ENCODE peak calls at places on chromosomes 2 and 18, in four cellular contexts. Q is H1, E is GM12878, X is K562. F is an unnamed sample.

GRCh38 chr2:467892-468630 is 180.2 kb upstream of the ALKAL2 start:
- DNase-seq in E (no peak), X (no peak), Q (no peak), F (no peak)

GRCh38 chr2:174681983-174682577 is 82.2 kb downstream of the CHRNA1 start:
- DNase-seq in E (no peak), X (no peak), Q (no peak), F (no peak)

GRCh38 chr2:178484245-178485041 is 4.2 kb downstream of the PLEKHA3 start:
- DNase-seq in E (no peak), X (no peak), Q (no peak), F (no peak)

GRCh38 chr2:37215255-37215654 is 16.1 kb downstream of the CEBPZ start:
- DNase-seq in Q (no peak), E (no peak), X (no peak), F (no peak)

GRCh38 chr2:9439536-9439935 is 16.1 kb downstream of the CPSF3 start:
- DNase-seq in X (no peak), E (no peak), Q (no peak), F (no peak)

GRCh38 chr2:69973335-69973735 is 11.9 kb upstream of the ASPRV1 start:
- DNase-seq in Q (no peak), X (peak; percentile 58), E (no peak), F (no peak)

GRCh38 chr2:146481629-146482028 is 1363.2 kb upstream of the ACVR2A start:
- DNase-seq in X (no peak), E (no peak), Q (no peak), F (no peak)

GRCh38 chr2:6667326-6667725 is 198.4 kb downstream of the CMPK2 start:
- DNase-seq in Q (no peak), X (no peak), E (no peak), F (no peak)

GRCh38 chr2:75525434-75526308 is 35.1 kb downstream of the EVA1A start:
- DNase-seq in E (no peak), Q (no peak), X (no peak), F (no peak)

GRCh38 chr18:23784811-23785245 is 95.6 kb downstream of the LAMA3 start:
- DNase-seq in Q (peak; percentile 10), X (no peak), E (no peak), F (no peak)

GRCh38 chr2:32422133-32422532 is 65.3 kb downstream of the BIRC6 start:
- DNase-seq in E (no peak), Q (no peak), X (no peak), F (no peak)

GRCh38 chr2:64781991-64782390 is 128.3 kb upstream of the SERTAD2 start:
- DNase-seq in E (no peak), X (no peak), Q (no peak), F (no peak)

GRCh38 chr2:33681333-33681732 is 82.2 kb upstream of the FAM98A start:
- DNase-seq in E (no peak), Q (no peak), X (no peak), F (no peak)

GRCh38 chr2:229714736-229715541 is 584 bp upstream of the DNER start:
- DNase-seq in E (no peak), Q (peak; percentile 56), X (peak; percentile 34), F (no peak)

GRCh38 chr2:66574701-66575624 is 140.0 kb downstream of the MEIS1 start:
- DNase-seq in E (no peak), Q (no peak), X (peak; percentile 52), F (no peak)

GRCh38 chr18:395481-396250 is 104.8 kb downstream of the COLEC12 start:
- DNase-seq in E (no peak), X (no peak), Q (no peak), F (no peak)

GRCh38 chr18:49193896-49194295 is 243.1 kb upstream of the SMAD7 start:
- DNase-seq in Q (no peak), E (no peak), X (no peak), F (no peak)

GRCh38 chr2:158716091-158716815 is 78.9 kb upstream of the DAPL1 start:
- DNase-seq in X (no peak), E (no peak), Q (no peak), F (no peak)

GRCh38 chr18:27184115-27185024 is 738 bp downstream of the CHST9 start:
- DNase-seq in X (no peak), Q (no peak), E (no peak), F (no peak)

GRCh38 chr2:232951891-232952290 is 61.2 kb downstream of the NGEF start:
- DNase-seq in E (no peak), Q (no peak), X (no peak), F (no peak)

GRCh38 chr2:59691518-59692190 is 861.8 kb downstream of the BCL11A start:
- DNase-seq in X (no peak), E (no peak), Q (no peak), F (no peak)

GRCh38 chr2:148524519-148524919 is 120.0 kb upstream of the EPC2 start:
- DNase-seq in E (no peak), Q (no peak), X (no peak), F (no peak)

GRCh38 chr2:12717988-12718661 is 1.4 kb downstream of the TRIB2 start:
- DNase-seq in X (no peak), Q (no peak), E (no peak), F (no peak)

GRCh38 chr2:174683392-174683759 is 80.9 kb downstream of the CHRNA1 start:
- DNase-seq in E (no peak), X (no peak), Q (no peak), F (no peak)

GRCh38 chr18:62663731-62664336 is 51.5 kb upstream of the PHLPP1 start:
- DNase-seq in Q (no peak), X (peak; percentile 58), E (peak; percentile 35), F (no peak)

GRCh38 chr18:3998698-3999333 is 456.3 kb downstream of the DLGAP1 start:
- DNase-seq in X (peak; percentile 20), E (no peak), Q (no peak), F (peak; percentile 43)

GRCh38 chr2:157015015-157015575 is 242.4 kb upstream of the GALNT5 start:
- DNase-seq in E (no peak), X (no peak), Q (no peak), F (no peak)

GRCh38 chr2:199261936-199262335 is 195.8 kb downstream of the SATB2 start:
- DNase-seq in E (no peak), X (no peak), Q (no peak), F (no peak)

GRCh38 chr2:199258291-199258690 is 199.4 kb downstream of the SATB2 start:
- DNase-seq in Q (no peak), E (no peak), X (no peak), F (no peak)

GRCh38 chr2:199259671-199260070 is 198.1 kb downstream of the SATB2 start:
- DNase-seq in X (no peak), E (no peak), Q (no peak), F (no peak)

GRCh38 chr2:199261221-199261620 is 196.5 kb downstream of the SATB2 start:
- DNase-seq in E (no peak), Q (no peak), X (no peak), F (peak; percentile 6)
- TF ChIP-seq JUND in E (no peak), Q (no peak), X (no peak), F (no peak)

DNA sequence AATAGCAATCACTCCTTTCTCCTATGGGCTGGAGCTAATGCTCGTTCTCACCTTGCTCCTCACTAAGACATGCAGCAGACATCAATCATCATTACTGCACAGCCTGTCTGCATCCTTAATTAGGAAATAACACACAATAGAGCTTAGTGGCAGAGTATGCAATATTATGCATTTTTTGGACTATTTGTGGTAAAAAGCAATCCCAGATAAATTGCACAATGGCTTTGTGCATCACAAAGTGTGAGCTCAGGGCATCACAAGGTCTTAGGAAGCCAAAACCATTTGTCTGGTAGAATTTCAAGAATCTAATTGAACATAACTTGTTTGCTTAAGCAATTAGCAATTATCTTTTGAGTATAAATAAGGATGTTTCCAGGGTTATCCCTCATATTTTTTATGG is 32.7 kb upstream of the RAPH1 start:
- DNase-seq in X (no peak), E (no peak), Q (no peak), F (no peak)
- TF ChIP-seq SIN3A in X (no peak), E (no peak), Q (no peak), F (no peak)

GRCh38 chr18:9965711-9966624 is 52.2 kb downstream of the VAPA start:
- DNase-seq in X (no peak), E (no peak), Q (no peak), F (no peak)
- TF ChIP-seq SP1 in X (no peak), E (no peak), Q (no peak), F (no peak)

GRCh38 chr2:160283675-160284074 is 83.6 kb upstream of the ITGB6 start:
- DNase-seq in E (no peak), Q (no peak), X (no peak), F (no peak)

GRCh38 chr2:160278889-160279196 is 78.8 kb upstream of the ITGB6 start:
- DNase-seq in X (no peak), E (no peak), Q (no peak), F (no peak)

GRCh38 chr2:160281213-160281612 is 81.1 kb upstream of the ITGB6 start:
- DNase-seq in Q (no peak), X (no peak), E (no peak), F (no peak)

GRCh38 chr2:160279813-160280465 is 79.9 kb upstream of the ITGB6 start:
- DNase-seq in Q (no peak), E (no peak), X (no peak), F (no peak)

DNA sequence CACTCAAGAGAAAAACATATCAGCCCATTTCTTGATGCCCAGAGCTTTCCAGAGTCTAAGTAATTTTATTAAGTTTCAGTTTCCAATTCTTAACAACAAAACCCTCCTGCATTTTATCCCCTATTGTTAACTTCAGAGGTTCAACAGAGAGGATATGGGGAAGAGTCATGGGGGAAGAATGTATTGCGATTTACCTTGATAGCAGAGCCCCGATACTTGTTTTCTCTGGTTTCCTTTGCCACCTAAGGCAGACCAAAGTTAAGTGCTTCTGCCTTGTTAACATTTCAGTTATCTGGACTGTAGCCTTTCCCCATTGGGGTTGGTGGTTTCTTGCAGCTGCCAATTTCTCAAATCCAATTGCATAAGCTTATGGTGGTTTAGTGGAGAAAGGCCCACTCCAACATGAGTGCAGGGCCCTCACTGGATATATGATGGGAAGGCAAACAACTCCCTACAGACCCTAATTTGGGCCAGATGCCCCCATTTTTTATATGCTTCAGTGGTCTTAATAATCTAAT is 82.0 kb upstream of the ITGB6 start:
- DNase-seq in Q (no peak), X (no peak), E (no peak), F (no peak)
- TF ChIP-seq JUND in Q (no peak), X (no peak), E (no peak), F (no peak)

DNA sequence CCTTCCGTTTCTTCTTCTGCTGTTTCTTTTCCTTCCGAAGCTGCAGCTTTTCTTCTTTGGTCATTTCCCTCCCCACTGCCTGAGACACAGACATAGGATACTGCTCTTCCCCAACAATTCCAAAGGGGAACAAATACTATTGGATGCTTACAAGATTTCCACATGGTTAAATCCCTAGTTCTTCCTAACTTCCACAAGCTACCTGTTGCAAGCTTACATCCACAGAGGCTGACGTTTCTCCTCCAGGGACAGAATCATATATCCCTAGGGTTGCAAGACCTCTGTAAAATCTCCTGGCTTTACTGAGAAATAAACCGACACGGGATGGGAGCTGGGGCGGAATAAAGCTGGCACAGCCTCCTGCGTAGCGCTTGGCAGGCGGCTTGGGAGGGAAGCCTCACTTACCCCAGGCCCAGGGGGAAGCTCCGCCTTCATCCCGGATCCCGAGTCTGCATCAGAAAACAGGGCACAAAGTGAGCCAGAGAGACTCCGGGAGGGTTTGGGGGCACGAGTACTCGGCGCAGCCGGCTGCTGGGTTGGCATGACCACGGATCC is 590 bp downstream of the EIF2B4 start:
- DNase-seq in X (no peak), Q (no peak), E (no peak), F (no peak)
- TF ChIP-seq SIN3A in X (no peak), Q (no peak), E (no peak), F (no peak)

DNA sequence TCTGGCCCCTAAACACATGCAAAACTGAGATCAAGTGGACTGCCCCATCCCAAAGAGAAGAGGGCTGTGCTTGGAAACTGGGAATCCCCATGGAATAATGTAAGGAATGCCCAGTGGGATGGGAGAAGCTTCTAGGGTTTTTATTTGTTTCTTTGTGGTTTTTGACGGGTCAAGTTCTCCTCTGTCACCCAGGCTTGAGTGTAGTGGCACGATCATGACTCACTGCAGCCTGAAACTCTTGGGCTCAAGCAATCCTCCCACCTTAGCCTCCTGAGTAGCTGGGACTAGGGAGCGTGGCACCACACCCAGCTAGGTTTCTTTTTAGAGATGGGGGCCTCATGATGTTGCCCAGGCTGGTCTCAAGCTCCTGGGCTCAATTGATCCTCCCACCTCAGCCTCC is 101.7 kb upstream of the ZSWIM2 start:
- DNase-seq in E (no peak), Q (no peak), X (no peak), F (no peak)
- TF ChIP-seq SP1 in E (no peak), Q (no peak), X (no peak), F (no peak)

F was measured in HCT116.